ENCODE peak calls at places on chromosomes 6 and 20, in four cellular contexts. One of them, this sample, is unnamed.

GRCh38 chr20:1209447-1210387 is 6.5 kb downstream of the C20orf202 start:
- DNase-seq in kidney glomerular epithelial cell: no peak
- DNase-seq in activated naive CD4-positive, alpha-beta T cell: no peak
- DNase-seq in OCI-LY7: no peak
- DNase-seq in this sample: no peak

GRCh38 chr6:4348462-4349112 is 213.2 kb upstream of the ECI2 start:
- DNase-seq in kidney glomerular epithelial cell: no peak
- DNase-seq in OCI-LY7: no peak
- DNase-seq in activated naive CD4-positive, alpha-beta T cell: no peak
- DNase-seq in this sample: no peak

GRCh38 chr20:45467861-45468260 is 1.7 kb upstream of the WFDC2 start:
- DNase-seq in OCI-LY7: no peak
- DNase-seq in kidney glomerular epithelial cell: no peak
- DNase-seq in activated naive CD4-positive, alpha-beta T cell: no peak
- DNase-seq in this sample: no peak

GRCh38 chr6:44806656-44807055 is 419.1 kb downstream of the CDC5L start:
- DNase-seq in OCI-LY7: no peak
- DNase-seq in kidney glomerular epithelial cell: no peak
- DNase-seq in activated naive CD4-positive, alpha-beta T cell: no peak
- DNase-seq in this sample: no peak

GRCh38 chr6:90111387-90111786 is 185.3 kb downstream of the BACH2 start:
- DNase-seq in OCI-LY7: no peak
- DNase-seq in kidney glomerular epithelial cell: no peak
- DNase-seq in activated naive CD4-positive, alpha-beta T cell: no peak
- DNase-seq in this sample: no peak

GRCh38 chr6:51398793-51399192 is 580.1 kb downstream of the TFAP2B start:
- DNase-seq in kidney glomerular epithelial cell: no peak
- DNase-seq in activated naive CD4-positive, alpha-beta T cell: no peak
- DNase-seq in OCI-LY7: no peak
- DNase-seq in this sample: no peak

GRCh38 chr20:38108438-38109024 is 56.5 kb downstream of the TGM2 start:
- DNase-seq in OCI-LY7: no peak
- DNase-seq in activated naive CD4-positive, alpha-beta T cell: no peak
- DNase-seq in kidney glomerular epithelial cell: no peak
- DNase-seq in this sample: no peak

GRCh38 chr6:3455121-3455489 is 1.7 kb downstream of the SLC22A23 start:
- DNase-seq in activated naive CD4-positive, alpha-beta T cell: no peak
- DNase-seq in kidney glomerular epithelial cell: no peak
- DNase-seq in OCI-LY7: no peak
- DNase-seq in this sample: peak

GRCh38 chr6:2763345-2763841 is 1.8 kb upstream of the WRNIP1 start:
- DNase-seq in OCI-LY7: no peak
- DNase-seq in activated naive CD4-positive, alpha-beta T cell: no peak
- DNase-seq in kidney glomerular epithelial cell: no peak
- DNase-seq in this sample: no peak

GRCh38 chr20:56903421-56903820 is 274.3 kb downstream of the TFAP2C start:
- DNase-seq in activated naive CD4-positive, alpha-beta T cell: no peak
- DNase-seq in OCI-LY7: no peak
- DNase-seq in kidney glomerular epithelial cell: no peak
- DNase-seq in this sample: no peak

GRCh38 chr6:10180138-10181074 is 234.5 kb downstream of the TFAP2A start:
- DNase-seq in OCI-LY7: no peak
- DNase-seq in kidney glomerular epithelial cell: no peak
- DNase-seq in activated naive CD4-positive, alpha-beta T cell: no peak
- DNase-seq in this sample: no peak

GRCh38 chr6:89940225-89941027 is 46.2 kb downstream of the GJA10 start:
- DNase-seq in kidney glomerular epithelial cell: peak
- DNase-seq in OCI-LY7: peak
- DNase-seq in activated naive CD4-positive, alpha-beta T cell: no peak
- DNase-seq in this sample: peak

GRCh38 chr6:128415387-128415786 is 105.0 kb downstream of the PTPRK start:
- DNase-seq in activated naive CD4-positive, alpha-beta T cell: no peak
- DNase-seq in kidney glomerular epithelial cell: no peak
- DNase-seq in OCI-LY7: no peak
- DNase-seq in this sample: no peak

GRCh38 chr6:101851911-101852310 is 458.4 kb downstream of the GRIK2 start:
- DNase-seq in kidney glomerular epithelial cell: no peak
- DNase-seq in activated naive CD4-positive, alpha-beta T cell: no peak
- DNase-seq in OCI-LY7: no peak
- DNase-seq in this sample: no peak

GRCh38 chr6:7785243-7785941 is 59.5 kb downstream of the BMP6 start:
- DNase-seq in OCI-LY7: no peak
- DNase-seq in activated naive CD4-positive, alpha-beta T cell: no peak
- DNase-seq in kidney glomerular epithelial cell: no peak
- DNase-seq in this sample: no peak

GRCh38 chr6:40295251-40295949 is 291.8 kb downstream of the LRFN2 start:
- DNase-seq in OCI-LY7: no peak
- DNase-seq in kidney glomerular epithelial cell: peak
- DNase-seq in activated naive CD4-positive, alpha-beta T cell: no peak
- DNase-seq in this sample: no peak

GRCh38 chr6:53358440-53359087 is 9.8 kb upstream of the ELOVL5 start:
- DNase-seq in kidney glomerular epithelial cell: peak
- DNase-seq in OCI-LY7: peak
- DNase-seq in activated naive CD4-positive, alpha-beta T cell: no peak
- DNase-seq in this sample: no peak

GRCh38 chr6:70277480-70277879 is 25.4 kb downstream of the COL9A1 start:
- DNase-seq in OCI-LY7: no peak
- DNase-seq in activated naive CD4-positive, alpha-beta T cell: no peak
- DNase-seq in kidney glomerular epithelial cell: no peak
- DNase-seq in this sample: peak

GRCh38 chr20:62704341-62704948 is 4.2 kb upstream of the NTSR1 start:
- DNase-seq in activated naive CD4-positive, alpha-beta T cell: no peak
- DNase-seq in OCI-LY7: no peak
- DNase-seq in kidney glomerular epithelial cell: peak
- DNase-seq in this sample: peak

GRCh38 chr6:24064106-24064505 is 61.9 kb upstream of the NRSN1 start:
- DNase-seq in kidney glomerular epithelial cell: no peak
- DNase-seq in OCI-LY7: no peak
- DNase-seq in activated naive CD4-positive, alpha-beta T cell: no peak
- DNase-seq in this sample: peak

GRCh38 chr6:68169922-68170321 is 465.2 kb upstream of the ADGRB3 start:
- DNase-seq in kidney glomerular epithelial cell: no peak
- DNase-seq in OCI-LY7: no peak
- DNase-seq in activated naive CD4-positive, alpha-beta T cell: no peak
- DNase-seq in this sample: no peak

GRCh38 chr6:91447086-91447485 is 860.2 kb upstream of the MAP3K7 start:
- DNase-seq in OCI-LY7: no peak
- DNase-seq in kidney glomerular epithelial cell: no peak
- DNase-seq in activated naive CD4-positive, alpha-beta T cell: no peak
- DNase-seq in this sample: no peak

GRCh38 chr6:147769496-147770087 is 261.1 kb downstream of the SAMD5 start:
- DNase-seq in activated naive CD4-positive, alpha-beta T cell: no peak
- DNase-seq in kidney glomerular epithelial cell: no peak
- DNase-seq in OCI-LY7: no peak
- DNase-seq in this sample: no peak

GRCh38 chr6:159969921-159970320 is 1.0 kb downstream of the IGF2R start:
- DNase-seq in OCI-LY7: peak
- DNase-seq in kidney glomerular epithelial cell: peak
- DNase-seq in activated naive CD4-positive, alpha-beta T cell: no peak
- DNase-seq in this sample: peak

GRCh38 chr6:108561742-108562502 is 1.2 kb downstream of the FOXO3 start:
- DNase-seq in activated naive CD4-positive, alpha-beta T cell: no peak
- DNase-seq in OCI-LY7: no peak
- DNase-seq in kidney glomerular epithelial cell: no peak
- DNase-seq in this sample: peak

GRCh38 chr6:31765910-31766794 is 3.7 kb downstream of the SAPCD1 start:
- DNase-seq in kidney glomerular epithelial cell: no peak
- DNase-seq in activated naive CD4-positive, alpha-beta T cell: no peak
- DNase-seq in OCI-LY7: no peak
- DNase-seq in this sample: no peak

GRCh38 chr6:112780498-112781096 is 433.5 kb downstream of the RFPL4B start:
- DNase-seq in activated naive CD4-positive, alpha-beta T cell: no peak
- DNase-seq in OCI-LY7: peak
- DNase-seq in kidney glomerular epithelial cell: peak
- DNase-seq in this sample: peak

GRCh38 chr6:10901751-10902150 is 14.9 kb downstream of the SYCP2L start:
- DNase-seq in OCI-LY7: peak
- DNase-seq in activated naive CD4-positive, alpha-beta T cell: no peak
- DNase-seq in kidney glomerular epithelial cell: no peak
- DNase-seq in this sample: no peak

GRCh38 chr20:49172413-49172812 is 15.7 kb downstream of the STAU1 start:
- DNase-seq in kidney glomerular epithelial cell: no peak
- DNase-seq in OCI-LY7: no peak
- DNase-seq in activated naive CD4-positive, alpha-beta T cell: no peak
- DNase-seq in this sample: no peak

GRCh38 chr20:49866051-49866450 is 49.3 kb downstream of the SPATA2 start:
- DNase-seq in kidney glomerular epithelial cell: no peak
- DNase-seq in activated naive CD4-positive, alpha-beta T cell: no peak
- DNase-seq in OCI-LY7: no peak
- DNase-seq in this sample: no peak

GRCh38 chr20:43534791-43535350 is 24.0 kb upstream of the SGK2 start:
- DNase-seq in kidney glomerular epithelial cell: no peak
- DNase-seq in activated naive CD4-positive, alpha-beta T cell: no peak
- DNase-seq in OCI-LY7: no peak
- DNase-seq in this sample: no peak

GRCh38 chr20:31500527-31500926 is 13.7 kb upstream of the HM13 start:
- DNase-seq in OCI-LY7: no peak
- DNase-seq in activated naive CD4-positive, alpha-beta T cell: no peak
- DNase-seq in kidney glomerular epithelial cell: no peak
- DNase-seq in this sample: no peak

GRCh38 chr20:313948-314347 is 11.4 kb upstream of the SOX12 start:
- DNase-seq in OCI-LY7: no peak
- DNase-seq in kidney glomerular epithelial cell: peak
- DNase-seq in activated naive CD4-positive, alpha-beta T cell: no peak
- DNase-seq in this sample: peak

GRCh38 chr20:48096957-48097890 is 311.9 kb upstream of the SULF2 start:
- DNase-seq in activated naive CD4-positive, alpha-beta T cell: no peak
- DNase-seq in kidney glomerular epithelial cell: no peak
- DNase-seq in OCI-LY7: peak
- DNase-seq in this sample: no peak

GRCh38 chr6:1624848-1625341 is 15.2 kb downstream of the FOXC1 start:
- DNase-seq in kidney glomerular epithelial cell: no peak
- DNase-seq in OCI-LY7: no peak
- DNase-seq in activated naive CD4-positive, alpha-beta T cell: no peak
- DNase-seq in this sample: no peak

GRCh38 chr6:158810149-158811095 is 8.7 kb downstream of the EZR start:
- DNase-seq in kidney glomerular epithelial cell: peak
- DNase-seq in activated naive CD4-positive, alpha-beta T cell: no peak
- DNase-seq in OCI-LY7: no peak
- DNase-seq in this sample: no peak

GRCh38 chr20:46767127-46767761 is 57.8 kb downstream of the SLC2A10 start:
- DNase-seq in activated naive CD4-positive, alpha-beta T cell: no peak
- DNase-seq in kidney glomerular epithelial cell: peak
- DNase-seq in OCI-LY7: peak
- DNase-seq in this sample: peak